ENCODE peak calls at places on chromosomes 13 and 19, in ten cellular contexts. E is heart left ventricle; O is lower lobe of right lung; M is NCI-H460; Q is naive B cell; V is stimulated activated CD4-positive, alpha-beta T cell treated with anti-CD3 and anti-CD28 coated beads, Interleukin-12 subunit alpha, Interleukin-12 subunit beta, amount 100 ng/mL, for 4 hours; F is A673; L is H54; K is Calu3; S is CD8-positive, alpha-beta memory T cell. B is an unnamed sample.

GRCh38 chr19:51016798-51017683 is 2.5 kb downstream of the KLK10 start:
- DNase-seq in V (peak; percentile 69), E (peak; percentile 43), S (peak; percentile 7), F (peak; percentile 85), M (peak; percentile 46), L (no peak), Q (no peak), O (no peak), K (peak; percentile 98), B (no peak)

GRCh38 chr19:41350735-41351338 is 2.9 kb downstream of the TGFB1 start:
- DNase-seq in V (no peak), O (no peak), K (no peak), E (peak; percentile 35), S (no peak), Q (no peak), L (no peak), M (no peak), F (no peak), B (no peak)

GRCh38 chr13:28094311-28094710 is 6.1 kb downstream of the FLT3 start:
- DNase-seq in M (no peak), L (no peak), E (no peak), K (no peak), V (no peak), S (no peak), F (no peak), Q (no peak), O (no peak), B (no peak)

GRCh38 chr19:48190288-48191284 is 20.1 kb downstream of the ZSWIM9 start:
- DNase-seq in O (no peak), E (no peak), Q (peak; percentile 16), V (no peak), S (peak; percentile 52), M (no peak), L (no peak), F (peak; percentile 98), K (peak; percentile 86), B (peak; percentile 65)

GRCh38 chr13:109451726-109452125 is 334.7 kb downstream of the IRS2 start:
- DNase-seq in Q (no peak), O (no peak), L (no peak), M (no peak), S (no peak), F (no peak), V (no peak), K (no peak), E (no peak), B (no peak)

GRCh38 chr13:32495429-32495828 is 43.2 kb downstream of the N4BP2L2 start:
- DNase-seq in V (no peak), O (no peak), L (no peak), F (no peak), S (no peak), E (no peak), Q (no peak), M (no peak), K (no peak), B (no peak)

GRCh38 chr19:2424686-2425621 is 2.4 kb downstream of the TIMM13 start:
- DNase-seq in F (peak; percentile 92), S (no peak), L (no peak), M (no peak), E (no peak), V (no peak), Q (no peak), K (no peak), O (no peak), B (peak; percentile 48)

GRCh38 chr19:50555447-50556235 is 12.6 kb downstream of the LRRC4B start:
- DNase-seq in Q (no peak), E (no peak), F (no peak), O (no peak), M (no peak), K (no peak), V (no peak), L (no peak), S (no peak), B (no peak)

B was measured in T1000.